ENCODE peak calls at places on chromosomes 1 and 21, in eight cellular contexts. Y, C, R, X, U, J, Q and D are unnamed samples.
A peak's percentile ranks its signal among the peaks of the same experiment; 100 is the strongest.

GRCh38 chr21:17461014-17461413 is 51.8 kb upstream of the CXADR start:
- DNase-seq in Y (peak; percentile 82), C (no peak), R (peak; percentile 70), X (peak; percentile 91), U (no peak), J (peak; percentile 93), Q (peak; percentile 90), D (no peak)

GRCh38 chr1:32896451-32896850 is 4.7 kb downstream of the TMEM54 start:
- DNase-seq in Y (no peak), C (no peak), R (no peak), X (no peak), U (no peak), J (no peak), Q (no peak), D (no peak)

GRCh38 chr1:225873281-225873850 is 8.8 kb downstream of the TMEM63A start:
- DNase-seq in Y (no peak), C (no peak), R (no peak), X (no peak), U (no peak), J (no peak), Q (no peak), D (no peak)

GRCh38 chr1:222521299-222522104 is 26.4 kb downstream of the HHIPL2 start:
- DNase-seq in Y (peak; percentile 82), C (no peak), R (peak; percentile 80), X (peak; percentile 55), U (no peak), J (peak; percentile 79), Q (peak; percentile 70), D (no peak)

GRCh38 chr1:62891961-62892562 is 108.1 kb downstream of the ATG4C start:
- DNase-seq in Y (peak; percentile 11), C (no peak), R (peak; percentile 57), X (no peak), U (no peak), J (peak; percentile 2), Q (no peak), D (no peak)

GRCh38 chr1:192382758-192383157 is 66.0 kb downstream of the RGS21 start:
- DNase-seq in Y (no peak), C (no peak), R (no peak), X (no peak), U (no peak), J (no peak), Q (no peak), D (no peak)

GRCh38 chr1:24393892-24394291 is 19.7 kb downstream of the STPG1 start:
- DNase-seq in Y (peak; percentile 85), C (no peak), R (peak; percentile 71), X (peak; percentile 68), U (no peak), J (peak; percentile 85), Q (peak; percentile 62), D (no peak)

GRCh38 chr1:229410692-229411433 is 23.0 kb downstream of the ACTA1 start:
- DNase-seq in Y (peak; percentile 65), C (peak; percentile 94), R (peak; percentile 43), X (peak; percentile 47), U (no peak), J (peak; percentile 32), Q (peak; percentile 53), D (no peak)

GRCh38 chr1:98388431-98388830 is 273.1 kb upstream of the SNX7 start:
- DNase-seq in Y (peak; percentile 78), C (no peak), R (peak; percentile 88), X (peak; percentile 80), U (no peak), J (peak; percentile 80), Q (peak; percentile 80), D (peak; percentile 3)

GRCh38 chr1:119675349-119676343 is 27.6 kb upstream of the ZNF697 start:
- DNase-seq in Y (peak; percentile 88), C (peak; percentile 63), R (peak; percentile 78), X (peak; percentile 93), U (peak; percentile 19), J (peak; percentile 91), Q (peak; percentile 93), D (peak; percentile 64)

GRCh38 chr21:35543746-35544145 is 494.6 kb upstream of the RUNX1 start:
- DNase-seq in Y (no peak), C (no peak), R (no peak), X (no peak), U (no peak), J (no peak), Q (no peak), D (no peak)

GRCh38 chr1:109040627-109041613 is 982 bp downstream of the WDR47 start:
- DNase-seq in Y (peak; percentile 13), C (peak; percentile 60), R (peak; percentile 19), X (peak; percentile 35), U (peak; percentile 54), J (peak; percentile 13), Q (peak; percentile 16), D (no peak)

GRCh38 chr1:202411421-202411820 is 62.9 kb downstream of the PPP1R12B start:
- DNase-seq in Y (no peak), C (no peak), R (no peak), X (no peak), U (no peak), J (peak; percentile 5), Q (peak; percentile 17), D (no peak)

GRCh38 chr1:112146201-112146715 is 156.8 kb upstream of the KCND3 start:
- DNase-seq in Y (no peak), C (no peak), R (no peak), X (no peak), U (no peak), J (no peak), Q (no peak), D (no peak)

GRCh38 chr1:109906160-109906838 is 4.3 kb upstream of the CSF1 start:
- DNase-seq in Y (no peak), C (no peak), R (no peak), X (no peak), U (peak; percentile 50), J (no peak), Q (no peak), D (peak; percentile 78)

GRCh38 chr1:115564201-115564600 is 77.6 kb upstream of the VANGL1 start:
- DNase-seq in Y (no peak), C (no peak), R (no peak), X (no peak), U (no peak), J (no peak), Q (no peak), D (no peak)
- H3K4me3 ChIP-seq in Y (no peak overlapping the region), C (no peak overlapping the region), R (no peak overlapping the region), X (no peak overlapping the region), U (no peak overlapping the region), J (no peak overlapping the region), Q (peak overlapping the region; percentile 4), D (no peak overlapping the region)

DNA sequence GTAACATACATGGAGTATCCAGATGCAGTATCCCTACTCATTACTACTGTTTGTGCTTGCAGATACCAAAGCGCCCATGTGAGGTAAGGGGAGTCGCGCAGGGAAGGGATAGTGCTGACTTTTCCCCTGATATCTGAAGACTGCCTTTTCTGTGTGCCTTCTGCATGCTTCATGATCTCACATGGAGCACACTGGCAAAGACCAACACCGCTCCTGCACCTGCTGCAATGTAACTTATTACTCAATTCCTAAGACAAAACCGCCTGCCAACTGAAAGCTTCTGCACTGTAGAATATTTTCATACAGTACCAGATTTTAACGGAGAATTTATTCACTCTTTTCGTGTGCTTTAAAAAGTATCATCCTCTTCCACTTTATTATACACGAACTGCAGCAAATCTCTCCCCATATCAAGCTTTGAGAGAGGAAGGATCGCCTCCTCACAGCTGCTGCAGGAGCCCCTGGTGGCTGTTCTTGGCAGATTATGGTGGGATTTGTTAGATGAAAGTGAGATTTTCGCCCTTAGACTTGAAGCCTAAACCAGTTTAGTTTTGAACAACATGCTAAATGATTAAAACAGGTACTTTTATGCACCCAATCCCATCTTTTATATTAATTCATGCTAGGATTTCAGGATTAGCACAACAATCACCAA is 99.1 kb downstream of the PTPN14 start:
- DNase-seq in Y (no peak), C (no peak), R (no peak), X (no peak), U (no peak), J (no peak), Q (no peak), D (no peak)
- TF ChIP-seq CTCF in Y (no peak), C (no peak), R (no peak), X (no peak), U (peak; percentile 10), J (peak; percentile 3), Q (peak; percentile 2), D (peak; percentile 21)

GRCh38 chr1:21874778-21875547 is 62.1 kb downstream of the HSPG2 start:
- DNase-seq in Y (no peak), C (peak; percentile 56), R (no peak), X (no peak), U (no peak), J (no peak), Q (no peak), D (no peak)
- H3K4me3 ChIP-seq in Y (no peak overlapping the region), C (no peak overlapping the region), R (no peak overlapping the region), X (no peak overlapping the region), U (no peak overlapping the region), J (no peak overlapping the region), Q (no peak overlapping the region), D (no peak overlapping the region)

GRCh38 chr1:182957902-182958395 is 5.0 kb upstream of the SHCBP1L start:
- DNase-seq in Y (no peak), C (no peak), R (no peak), X (no peak), U (no peak), J (no peak), Q (no peak), D (no peak)

GRCh38 chr1:182962554-182963115 is 9.7 kb upstream of the SHCBP1L start:
- DNase-seq in Y (peak; percentile 93), C (peak; percentile 88), R (peak; percentile 88), X (peak; percentile 92), U (peak; percentile 30), J (peak; percentile 91), Q (peak; percentile 92), D (peak; percentile 71)

GRCh38 chr1:182955596-182956588 is 2.9 kb upstream of the SHCBP1L start:
- DNase-seq in Y (peak; percentile 14), C (no peak), R (peak; percentile 85), X (peak; percentile 93), U (no peak), J (peak; percentile 97), Q (peak; percentile 78), D (no peak)

GRCh38 chr1:182956708-182957365 is 3.9 kb upstream of the SHCBP1L start:
- DNase-seq in Y (no peak), C (no peak), R (no peak), X (no peak), U (no peak), J (no peak), Q (no peak), D (no peak)

GRCh38 chr1:182960046-182960445 is 7.1 kb upstream of the SHCBP1L start:
- DNase-seq in Y (no peak), C (no peak), R (no peak), X (no peak), U (no peak), J (no peak), Q (no peak), D (no peak)
- TF ChIP-seq CTCF in Y (no peak), C (no peak), R (no peak), X (no peak), U (no peak), J (no peak), Q (no peak), D (no peak)

DNA sequence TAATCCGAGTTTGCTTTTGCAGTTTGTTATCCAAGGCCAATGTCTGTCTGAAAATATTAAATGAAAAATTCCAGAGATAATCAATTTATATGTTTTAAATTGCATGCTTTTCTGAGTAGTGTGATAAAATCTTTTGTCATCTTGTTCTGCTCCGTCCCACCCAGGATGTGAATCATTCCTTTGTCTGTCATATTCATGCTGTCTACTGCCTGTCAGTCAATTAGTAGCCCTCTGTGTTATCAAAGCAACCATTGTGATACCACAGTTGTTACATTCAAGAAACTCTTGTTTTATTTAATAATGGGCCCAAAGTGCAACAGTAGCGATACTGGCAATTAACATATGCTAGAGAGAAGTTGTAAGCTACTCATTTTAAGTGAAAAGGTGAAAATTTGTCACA is 819.3 kb downstream of the BRINP3 start:
- DNase-seq in Y (peak; percentile 41), C (no peak), R (peak; percentile 44), X (no peak), U (no peak), J (no peak), Q (no peak), D (no peak)
- H3K4me3 ChIP-seq in Y (no peak overlapping the region), C (no peak overlapping the region), R (no peak overlapping the region), X (no peak overlapping the region), U (no peak overlapping the region), J (no peak overlapping the region), Q (no peak overlapping the region), D (no peak overlapping the region)